ENCODE peak calls at places on chromosomes 13 and 19, in eight cellular contexts. V is astrocyte of the cerebellum, B is chondrocyte, P is heart left ventricle, I is GM12865, R is upper lobe of left lung, J is mammary epithelial cell, M is Calu3. N is an unnamed sample.

GRCh38 chr19:54281008-54281728 is at the start of gene LILRB2:
- DNase-seq in R (peak; percentile 43), J (no peak), I (no peak), M (no peak), V (no peak), B (no peak), P (no peak), N (peak; percentile 71)

GRCh38 chr13:75788494-75788991 is 152.4 kb downstream of the LMO7 start:
- DNase-seq in I (no peak), P (peak; percentile 52), J (peak; percentile 57), M (no peak), V (peak; percentile 31), B (no peak), R (peak; percentile 79), N (no peak)

GRCh38 chr19:53868892-53869804 is 1.5 kb downstream of the MYADM start:
- DNase-seq in M (peak; percentile 98), R (peak; percentile 90), P (peak; percentile 91), B (peak; percentile 94), I (peak; percentile 22), V (peak; percentile 62), J (peak; percentile 81), N (peak; percentile 97)

GRCh38 chr13:27336005-27336673 is 65.5 kb downstream of the RASL11A start:
- DNase-seq in I (no peak), M (no peak), P (no peak), J (peak; percentile 12), R (no peak), B (no peak), V (no peak), N (no peak)

GRCh38 chr19:42075364-42075615 is 676 bp upstream of the ZNF574 start:
- DNase-seq in V (no peak), P (no peak), I (no peak), M (no peak), B (no peak), R (no peak), J (no peak), N (no peak)

GRCh38 chr13:78137404-78138142 is 218.9 kb upstream of the EDNRB start:
- DNase-seq in B (no peak), M (peak; percentile 1), V (peak; percentile 57), I (peak; percentile 65), R (no peak), P (no peak), J (peak; percentile 48), N (no peak)

GRCh38 chr13:77584111-77584510 is 48.6 kb downstream of the SCEL start:
- DNase-seq in J (peak; percentile 32), P (no peak), M (no peak), R (no peak), I (no peak), B (no peak), V (no peak), N (no peak)

GRCh38 chr13:86051134-86052103 is 252.2 kb upstream of the SLITRK6 start:
- DNase-seq in B (no peak), I (no peak), R (no peak), P (no peak), V (peak; percentile 38), J (peak; percentile 21), M (peak; percentile 11), N (no peak)

GRCh38 chr19:38417544-38418506 is 8.2 kb downstream of the RASGRP4 start:
- DNase-seq in I (peak; percentile 68), V (no peak), P (peak; percentile 56), R (peak; percentile 85), J (peak; percentile 11), M (peak; percentile 57), B (no peak), N (peak; percentile 91)

GRCh38 chr13:97445504-97446187 is 11.7 kb downstream of the RAP2A start:
- DNase-seq in B (no peak), I (no peak), V (no peak), J (no peak), M (no peak), R (no peak), P (no peak), N (no peak)

GRCh38 chr13:29516880-29517279 is 78.6 kb downstream of the SLC7A1 start:
- DNase-seq in V (no peak), R (no peak), M (no peak), B (no peak), P (no peak), I (no peak), J (no peak), N (no peak)

GRCh38 chr13:102571075-102571474 is 25.7 kb upstream of the TPP2 start:
- DNase-seq in B (no peak), J (no peak), I (no peak), R (no peak), V (no peak), M (no peak), P (no peak), N (no peak)
- TF ChIP-seq CTCF in B (peak; percentile 36), J (peak; percentile 7), I (no peak), R (no peak), V (no peak), M (no peak), P (no peak), N (no peak)

DNA sequence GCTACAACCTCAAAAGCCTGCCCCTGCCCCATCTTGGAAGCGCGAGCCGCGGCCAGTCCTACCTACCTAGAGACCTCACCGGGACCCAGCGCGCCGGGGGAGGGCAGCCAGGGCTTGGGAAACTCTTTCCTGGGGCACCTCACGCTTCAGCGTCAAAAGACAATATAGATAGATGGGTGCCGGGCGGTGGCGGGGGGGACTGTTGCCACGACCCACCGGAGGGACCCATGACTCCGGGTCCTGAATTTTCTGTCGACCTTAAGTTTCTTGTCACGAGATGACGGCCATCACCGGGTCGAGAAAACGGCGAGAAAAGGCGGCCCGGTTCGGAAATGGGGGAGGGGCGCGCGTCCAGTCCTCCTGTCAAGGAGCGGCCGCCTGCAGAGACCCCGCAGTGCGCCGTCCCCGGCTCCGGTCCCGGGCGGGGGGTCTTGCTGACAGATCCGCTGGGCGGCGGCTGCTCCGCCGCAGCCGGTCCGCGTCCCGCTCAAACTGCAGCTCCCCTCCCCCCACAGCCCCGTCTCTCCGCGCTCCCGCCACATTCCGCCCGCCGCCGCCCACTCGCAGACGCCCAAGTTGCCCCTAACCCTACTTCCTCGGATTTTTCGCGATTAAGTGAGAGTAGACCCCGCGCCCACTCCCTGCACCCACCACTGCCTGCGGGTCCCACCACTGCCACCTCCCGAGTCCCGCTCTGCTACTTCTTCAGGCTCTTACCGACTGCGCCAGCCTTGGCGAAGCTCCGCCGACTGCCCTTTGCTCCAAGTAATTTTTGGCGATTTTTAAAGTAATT is 66.1 kb downstream of the KCNRG start:
- DNase-seq in V (no peak), B (peak; percentile 90), J (no peak), P (peak; percentile 58), M (peak; percentile 50), R (peak; percentile 62), I (peak; percentile 63), N (peak; percentile 53)
- TF ChIP-seq CTCF in V (peak; percentile 19), B (peak; percentile 65), J (no peak), P (no peak), M (no peak), R (no peak), I (no peak), N (no peak)

DNA sequence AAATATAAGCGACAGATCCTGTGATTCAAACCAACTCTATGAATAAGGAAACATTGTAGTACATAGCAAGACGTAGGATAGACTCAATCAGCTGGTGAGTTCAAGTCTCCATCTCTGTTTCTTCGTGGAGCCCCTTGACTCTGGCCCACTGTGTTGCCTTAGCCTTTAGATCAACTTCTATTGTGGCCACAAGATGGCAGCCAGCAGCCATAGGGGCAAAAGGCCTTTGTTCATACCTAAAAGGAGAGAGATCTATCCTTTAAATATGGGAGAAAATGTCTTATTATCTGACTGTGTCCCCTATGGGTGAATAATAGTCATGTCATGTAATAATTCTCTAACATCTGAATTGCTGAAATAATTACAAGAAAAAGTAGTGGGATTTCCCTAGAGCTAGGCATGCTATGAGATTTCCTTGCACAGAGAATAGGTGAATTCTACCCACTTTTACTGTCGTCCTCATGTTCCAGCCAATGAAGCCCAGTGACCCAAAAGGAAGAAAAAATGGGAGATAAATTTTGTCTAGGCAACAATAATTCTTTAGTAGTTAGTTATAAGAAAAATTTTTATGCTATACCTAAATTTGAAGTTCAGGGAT is 129.4 kb downstream of the PCDH20 start:
- DNase-seq in B (no peak), V (no peak), J (no peak), R (no peak), I (peak; percentile 37), P (no peak), M (no peak), N (no peak)
- TF ChIP-seq CTCF in B (peak; percentile 33), V (no peak), J (no peak), R (no peak), I (peak; percentile 27), P (no peak), M (no peak), N (no peak)

GRCh38 chr19:40392894-40393517 is 3.0 kb upstream of the HIPK4 start:
- DNase-seq in B (no peak), I (no peak), J (peak; percentile 40), M (peak; percentile 94), R (peak; percentile 81), V (no peak), P (no peak), N (no peak)
- TF ChIP-seq CTCF in B (peak; percentile 29), I (peak; percentile 22), J (peak; percentile 50), M (peak; percentile 92), R (peak; percentile 55), V (no peak), P (peak; percentile 26), N (peak; percentile 15)

GRCh38 chr19:12938054-12938535 is 314 bp upstream of the CALR start:
- DNase-seq in V (peak; percentile 99), J (peak; percentile 99), B (peak; percentile 99), P (peak; percentile 100), R (peak; percentile 100), M (peak; percentile 96), I (peak; percentile 100), N (peak; percentile 100)

GRCh38 chr19:12937243-12938053 is 961 bp upstream of the CALR start:
- DNase-seq in P (no peak), M (peak; percentile 44), I (peak; percentile 79), J (no peak), B (no peak), R (peak; percentile 63), V (no peak), N (peak; percentile 68)

GRCh38 chr19:12939908-12940533 is 1.6 kb downstream of the CALR start:
- DNase-seq in P (no peak), M (no peak), I (no peak), J (no peak), B (no peak), R (no peak), V (no peak), N (no peak)

GRCh38 chr19:12939292-12939606 is 840 bp downstream of the CALR start:
- DNase-seq in I (peak; percentile 63), M (no peak), B (no peak), P (no peak), J (peak; percentile 44), V (no peak), R (peak; percentile 51), N (no peak)

DNA sequence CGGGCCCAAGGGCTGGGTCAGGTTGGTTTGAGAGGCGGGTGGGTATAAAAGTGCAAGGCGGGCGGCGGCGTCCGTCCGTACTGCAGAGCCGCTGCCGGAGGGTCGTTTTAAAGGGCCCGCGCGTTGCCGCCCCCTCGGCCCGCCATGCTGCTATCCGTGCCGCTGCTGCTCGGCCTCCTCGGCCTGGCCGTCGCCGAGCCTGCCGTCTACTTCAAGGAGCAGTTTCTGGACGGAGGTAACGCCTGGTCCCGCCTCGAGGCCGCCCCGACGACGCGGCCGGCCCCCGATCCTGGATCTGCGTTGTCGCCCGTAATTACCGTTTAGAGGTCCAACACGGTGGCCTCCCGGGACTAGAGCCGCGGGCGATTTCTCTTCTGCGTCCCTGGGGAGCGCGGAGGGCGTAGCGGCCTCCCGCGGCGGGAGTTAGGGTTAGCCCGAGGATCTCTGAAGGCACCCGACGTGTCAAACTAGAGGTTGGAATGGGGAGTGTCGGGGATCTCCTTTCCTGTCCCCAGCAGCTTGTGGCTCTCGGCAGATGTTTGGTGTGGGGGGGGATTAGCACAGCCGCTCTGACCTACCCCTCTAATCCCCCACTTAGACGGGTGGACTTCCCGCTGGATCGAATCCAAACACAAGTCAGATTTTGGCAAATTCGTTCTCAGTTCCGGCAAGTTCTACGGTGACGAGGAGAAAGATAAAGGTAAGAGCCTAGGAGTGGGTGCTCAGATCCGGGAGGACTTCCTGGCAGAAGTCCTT is at the start of gene CALR:
- DNase-seq in B (no peak), J (peak; percentile 40), M (peak; percentile 19), V (no peak), R (no peak), I (peak; percentile 54), P (no peak), N (no peak)
- TF ChIP-seq CTCF in B (peak; percentile 61), J (no peak), M (no peak), V (no peak), R (peak; percentile 77), I (peak; percentile 0), P (peak; percentile 24), N (no peak)